ENCODE peak calls at places on chromosomes 2 and 18, in four cellular contexts. Y is renal cortical epithelial cell, Q is left colon, A is T follicular helper cell. K is an unnamed sample.

GRCh38 chr2:238847841-238848565 is at the start of gene TWIST2:
- DNase-seq in Q (peak), A (no peak), Y (peak), K (no peak)

GRCh38 chr2:40488927-40489677 is 37.2 kb upstream of the SLC8A1 start:
- DNase-seq in A (no peak), Q (no peak), Y (peak), K (no peak)

GRCh38 chr18:37405229-37405628 is 160.4 kb downstream of the CELF4 start:
- DNase-seq in Q (no peak), Y (no peak), A (no peak), K (no peak)

GRCh38 chr2:169714699-169715098 is 18.9 kb upstream of the KLHL23 start:
- DNase-seq in Q (no peak), Y (no peak), A (no peak), K (no peak)

GRCh38 chr2:86243950-86244733 is 44.9 kb downstream of the MRPL35 start:
- DNase-seq in Q (no peak), A (no peak), Y (peak), K (no peak)

GRCh38 chr2:176106636-176107539 is at the start of gene HOXD11:
- DNase-seq in A (no peak), Y (peak), Q (no peak), K (no peak)

GRCh38 chr2:2843969-2844548 is 513.0 kb upstream of the MYT1L start:
- DNase-seq in Y (no peak), A (no peak), Q (no peak), K (no peak)

GRCh38 chr2:135607561-135607960 is 76.3 kb downstream of the R3HDM1 start:
- DNase-seq in Y (peak), A (no peak), Q (no peak), K (no peak)

GRCh38 chr2:166167451-166167850 is 39.6 kb upstream of the SCN1A start:
- DNase-seq in Q (no peak), A (no peak), Y (peak), K (no peak)

GRCh38 chr2:108194409-108195132 is 45.2 kb upstream of the SULT1C3 start:
- DNase-seq in A (no peak), Y (peak), Q (no peak), K (no peak)

GRCh38 chr2:231386446-231386845 is 9.1 kb upstream of the B3GNT7 start:
- DNase-seq in Q (no peak), Y (peak), A (no peak), K (no peak)

GRCh38 chr2:118748245-118748885 is 99.1 kb downstream of the EN1 start:
- DNase-seq in Y (no peak), Q (no peak), A (no peak), K (no peak)